ENCODE peak calls at places on chromosomes 3 and 15, in six cellular contexts. N is adipocyte, R is mesenchymal stem cell, Y is stomach, L is prostate gland, Z is GM23248. S is an unnamed sample.
A peak's percentile ranks its signal among the peaks of the same experiment; 100 is the strongest.

GRCh38 chr3:69649120-69649519 is 90.1 kb upstream of the MITF start:
- DNase-seq in N (no peak), Z (peak; percentile 58), L (no peak), R (no peak), Y (no peak), S (no peak)

GRCh38 chr15:74535388-74536084 is 5.5 kb upstream of the ARID3B start:
- DNase-seq in N (no peak), Z (no peak), Y (no peak), R (peak; percentile 8), L (no peak), S (no peak)

GRCh38 chr15:97259943-97260342 is 700.6 kb upstream of the ARRDC4 start:
- DNase-seq in R (no peak), Z (no peak), L (no peak), Y (no peak), N (no peak), S (no peak)

GRCh38 chr15:88623061-88623460 is 1.9 kb downstream of the AEN start:
- DNase-seq in Z (peak; percentile 96), N (peak; percentile 80), Y (no peak), L (no peak), R (peak; percentile 85), S (peak; percentile 28)

GRCh38 chr3:155196131-155197075 is 97.1 kb downstream of the STRIT1 start:
- DNase-seq in L (no peak), Y (no peak), R (no peak), Z (no peak), N (no peak), S (no peak)

GRCh38 chr3:30285188-30286006 is 321.0 kb upstream of the TGFBR2 start:
- DNase-seq in N (no peak), Z (no peak), L (no peak), Y (no peak), R (no peak), S (no peak)

GRCh38 chr3:196222876-196223595 is 6.7 kb downstream of the SLC51A start:
- DNase-seq in Z (no peak), N (no peak), L (no peak), R (no peak), Y (no peak), S (no peak)

GRCh38 chr3:196971094-196971698 is 2.6 kb upstream of the PIGZ start:
- DNase-seq in L (no peak), N (no peak), Z (no peak), Y (no peak), R (no peak), S (no peak)

GRCh38 chr3:147411235-147411607 is 2.1 kb downstream of the ZIC1 start:
- DNase-seq in Y (no peak), Z (peak; percentile 84), N (peak; percentile 23), L (no peak), R (no peak), S (peak; percentile 53)

GRCh38 chr3:177713921-177714900 is 516.9 kb upstream of the TBL1XR1 start:
- DNase-seq in R (peak; percentile 15), N (peak; percentile 72), Y (no peak), Z (no peak), L (no peak), S (peak; percentile 16)

GRCh38 chr3:153293222-153293621 is 131.2 kb downstream of the RAP2B start:
- DNase-seq in Y (no peak), L (no peak), N (peak; percentile 84), R (peak; percentile 34), Z (peak; percentile 89), S (no peak)
- H3K4me3 ChIP-seq in Y (no peak overlapping the region), L (no peak overlapping the region), N (peak overlapping the region; percentile 33), R (no peak overlapping the region), Z (peak overlapping the region; percentile 48), S (no peak overlapping the region)

GRCh38 chr3:42499478-42499871 is 3.0 kb upstream of the VIPR1 start:
- DNase-seq in Y (peak; percentile 10), Z (no peak), R (no peak), L (no peak), N (no peak), S (peak; percentile 19)
- H3K27me3 ChIP-seq in Y (peaks cover 19% of the 10 kb centered on the region), Z (peaks cover 57% of the 10 kb centered on the region), R (peaks cover 35% of the 10 kb centered on the region), L (no peaks in the 10 kb centered on the region), N (peaks cover 64% of the 10 kb centered on the region), S (peaks cover 40% of the 10 kb centered on the region)

DNA sequence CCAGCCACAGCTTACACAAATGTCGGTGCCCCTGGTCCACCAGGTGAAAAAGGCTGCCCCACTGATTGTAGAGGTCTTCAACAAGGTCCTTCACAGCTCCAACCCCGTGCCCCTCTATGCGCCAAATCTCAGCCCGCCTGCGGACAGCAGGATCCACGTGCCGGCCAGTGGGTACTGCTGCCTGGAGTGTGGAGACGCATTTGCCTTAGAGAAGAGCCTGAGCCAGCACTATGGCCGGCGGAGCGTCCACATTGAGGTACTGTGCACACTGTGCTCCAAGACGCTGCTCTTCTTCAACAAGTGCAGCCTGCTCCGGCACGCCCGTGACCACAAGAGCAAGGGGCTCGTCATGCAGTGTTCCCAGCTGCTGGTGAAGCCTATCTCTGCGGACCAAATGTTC is 32.9 kb upstream of the ALPK3 start:
- DNase-seq in R (no peak), Z (no peak), N (no peak), L (no peak), Y (no peak), S (no peak)
- H3K36me3 ChIP-seq in R (peaks cover 43% of the 10 kb centered on the region), Z (peaks cover 4% of the 10 kb centered on the region), N (peaks cover 29% of the 10 kb centered on the region), L (peaks cover 12% of the 10 kb centered on the region), Y (peaks cover 32% of the 10 kb centered on the region), S (peaks cover 10% of the 10 kb centered on the region)

DNA sequence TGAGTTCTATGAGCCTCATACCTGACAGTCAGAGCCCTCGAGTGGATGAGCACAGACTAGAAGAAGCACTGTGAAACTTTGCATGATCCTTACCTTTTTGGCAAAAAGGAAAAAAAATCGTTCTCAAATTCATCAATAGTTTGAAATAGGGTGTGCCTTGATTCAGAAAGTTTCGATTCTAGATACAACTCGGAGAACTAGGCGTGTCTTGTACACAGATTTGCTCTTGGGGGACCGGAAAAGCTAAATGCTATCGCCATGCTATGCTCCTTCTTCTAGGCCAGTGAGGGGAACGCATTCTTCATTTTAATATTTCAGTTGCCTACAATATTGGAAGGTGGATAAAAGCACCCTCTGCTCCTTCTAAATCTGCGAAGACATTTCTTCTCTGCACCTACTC is 25.0 kb downstream of the CD86 start:
- DNase-seq in R (no peak), Z (no peak), N (no peak), Y (no peak), L (no peak), S (no peak)
- H3K4me3 ChIP-seq in R (no peak overlapping the region), Z (no peak overlapping the region), N (no peak overlapping the region), Y (no peak overlapping the region), L (no peak overlapping the region), S (no peak overlapping the region)

GRCh38 chr3:128502712-128503111 is 9.7 kb upstream of the GATA2 start:
- DNase-seq in R (no peak), Y (no peak), Z (no peak), N (no peak), L (no peak), S (no peak)

GRCh38 chr3:128504533-128504915 is 11.5 kb upstream of the GATA2 start:
- DNase-seq in N (no peak), R (no peak), Z (no peak), Y (no peak), L (no peak), S (no peak)

GRCh38 chr3:128503164-128503651 is 10.2 kb upstream of the GATA2 start:
- DNase-seq in Z (peak; percentile 10), R (no peak), N (no peak), Y (no peak), L (no peak), S (peak; percentile 81)

GRCh38 chr3:128504957-128505730 is 12.1 kb upstream of the GATA2 start:
- DNase-seq in Y (no peak), Z (no peak), R (no peak), L (no peak), N (no peak), S (peak; percentile 7)

GRCh38 chr3:128503751-128504532 is 10.9 kb upstream of the GATA2 start:
- DNase-seq in R (no peak), L (no peak), Y (no peak), Z (no peak), N (no peak), S (peak; percentile 18)
- H3K27me3 ChIP-seq in R (peaks cover 76% of the 10 kb centered on the region), L (no peaks in the 10 kb centered on the region), Y (peaks cover 23% of the 10 kb centered on the region), Z (no peaks in the 10 kb centered on the region), N (peaks cover 82% of the 10 kb centered on the region), S (no peaks in the 10 kb centered on the region)

GRCh38 chr15:77032052-77032646 is 37.2 kb downstream of the PSTPIP1 start:
- DNase-seq in R (no peak), L (no peak), Z (no peak), N (no peak), Y (peak; percentile 24), S (peak; percentile 46)
- H3K36me3 ChIP-seq in R (peaks cover 30% of the 10 kb centered on the region), L (no peaks in the 10 kb centered on the region), Z (no peaks in the 10 kb centered on the region), N (peaks cover 12% of the 10 kb centered on the region), Y (no peaks in the 10 kb centered on the region), S (no peaks in the 10 kb centered on the region)